ENCODE peak calls at places on chromosome 17, in five cellular contexts. V is HepG2, Z is GM12878, I is upper lobe of left lung, Y is K562. T is an unnamed sample.

GRCh38 chr17:73068322-73069153 is 23.9 kb downstream of the SLC39A11 start:
- ATAC-seq in Z (no peak), V (peak), Y (no peak), I (peak), T (no peak)

GRCh38 chr17:59093145-59093701 is 13.5 kb downstream of the TRIM37 start:
- ATAC-seq in Z (no peak), V (no peak), Y (peak), I (peak), T (peak)

GRCh38 chr17:8392674-8393469 is 4.8 kb downstream of the RNF222 start:
- ATAC-seq in Z (no peak), Y (no peak), V (peak), I (peak), T (no peak)

GRCh38 chr17:69763503-69763902 is 311.5 kb upstream of the KCNJ16 start:
- ATAC-seq in Y (no peak), V (no peak), I (no peak), Z (no peak), T (no peak)

GRCh38 chr17:77200711-77201110 is 59.9 kb downstream of the SEC14L1 start:
- ATAC-seq in I (peak), Z (no peak), V (no peak), Y (no peak), T (peak)

GRCh38 chr17:58302919-58303551 is 22.3 kb upstream of the MPO start:
- ATAC-seq in I (no peak), Z (no peak), V (no peak), Y (no peak), T (no peak)

GRCh38 chr17:27649929-27650328 is 18.9 kb downstream of the LGALS9 start:
- ATAC-seq in V (no peak), I (peak), Z (no peak), Y (no peak), T (no peak)

GRCh38 chr17:40458001-40458791 is 14.9 kb downstream of the IGFBP4 start:
- ATAC-seq in Y (peak), Z (no peak), I (peak), V (peak), T (no peak)

GRCh38 chr17:13346081-13346533 is 255.6 kb downstream of the HS3ST3A1 start:
- ATAC-seq in Z (no peak), V (no peak), Y (peak), I (peak), T (no peak)

GRCh38 chr17:46044286-46044928 is 45.4 kb downstream of the STH start:
- ATAC-seq in Y (peak), I (peak), Z (peak), V (peak), T (peak)

GRCh38 chr17:77616243-77616731 is 342.2 kb upstream of the TNRC6C start:
- ATAC-seq in I (no peak), Y (no peak), V (no peak), Z (no peak), T (no peak)

GRCh38 chr17:8887834-8888703 is 20.6 kb upstream of the PIK3R6 start:
- ATAC-seq in I (peak), Y (peak), Z (no peak), V (peak), T (no peak)

GRCh38 chr17:44872131-44872768 is 24.6 kb downstream of the HIGD1B start:
- ATAC-seq in V (no peak), I (no peak), Y (no peak), Z (no peak), T (peak)

GRCh38 chr17:77863814-77864161 is 94.7 kb upstream of the TNRC6C start:
- ATAC-seq in Z (peak), V (peak), Y (peak), I (peak), T (peak)

GRCh38 chr17:1789936-1790335 is 28.1 kb downstream of the SERPINF1 start:
- ATAC-seq in V (no peak), Z (peak), I (no peak), Y (no peak), T (no peak)

GRCh38 chr17:69466905-69467630 is 52.6 kb downstream of the MAP2K6 start:
- ATAC-seq in Z (no peak), V (peak), Y (no peak), I (no peak), T (no peak)

GRCh38 chr17:44362964-44363612 is 565 bp downstream of the FAM171A2 start:
- ATAC-seq in I (peak), Z (peak), V (peak), Y (peak), T (peak)

GRCh38 chr17:71757156-71757555 is 363.7 kb upstream of the SOX9 start:
- ATAC-seq in Y (no peak), I (no peak), Z (no peak), V (no peak), T (no peak)

GRCh38 chr17:72259977-72260376 is 139.2 kb downstream of the SOX9 start:
- ATAC-seq in Y (no peak), V (no peak), Z (no peak), I (no peak), T (no peak)

GRCh38 chr17:46135879-46136562 is 57.2 kb downstream of the KANSL1 start:
- ATAC-seq in Y (no peak), V (no peak), Z (peak), I (no peak), T (no peak)

GRCh38 chr17:67347826-67348225 is 18.6 kb downstream of the PSMD12 start:
- ATAC-seq in Z (no peak), Y (no peak), I (no peak), V (no peak), T (no peak)

GRCh38 chr17:67353929-67354557 is 12.3 kb downstream of the PSMD12 start:
- ATAC-seq in V (no peak), Z (no peak), I (peak), Y (no peak), T (no peak)

GRCh38 chr17:67353161-67353560 is 13.2 kb downstream of the PSMD12 start:
- ATAC-seq in Y (no peak), Z (no peak), I (no peak), V (no peak), T (no peak)

GRCh38 chr17:67349420-67349819 is 17.0 kb downstream of the PSMD12 start:
- ATAC-seq in Z (no peak), I (no peak), V (no peak), Y (no peak), T (no peak)
- TF ChIP-seq POLR2AphosphoS5 in Z (no peak), I (no peak), V (no peak), Y (no peak), T (no peak)

DNA sequence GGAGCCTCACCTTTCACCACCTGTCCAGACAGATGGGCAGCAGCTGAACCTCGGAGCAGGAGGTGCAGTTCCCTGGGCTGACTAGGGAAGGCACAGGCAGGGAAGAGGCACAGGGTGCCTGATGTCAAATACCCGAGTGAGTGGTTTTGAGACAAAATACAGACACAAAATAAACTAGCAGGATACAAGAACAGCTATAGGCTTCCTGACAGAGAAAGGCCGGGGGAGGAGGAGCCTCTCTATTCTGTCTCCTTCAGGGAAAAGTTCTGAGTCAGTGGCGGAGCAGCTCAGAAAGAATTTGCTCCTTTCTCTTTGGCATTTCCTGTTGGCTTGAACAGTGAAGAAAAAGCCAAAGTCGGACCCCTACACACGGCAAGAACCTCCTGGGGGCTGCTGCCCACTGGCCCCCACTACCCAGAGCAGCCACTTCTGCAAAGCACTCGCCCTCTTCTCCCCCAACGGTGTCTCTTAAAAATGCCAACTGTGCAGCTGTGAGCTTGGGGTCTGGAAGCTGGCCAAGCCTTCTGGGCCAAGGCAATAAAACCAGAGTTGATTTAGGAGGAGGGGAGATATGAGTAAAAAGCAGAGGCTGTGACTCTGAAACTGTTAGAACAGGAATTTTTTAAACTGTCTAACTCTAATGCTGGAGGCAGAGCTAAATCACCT is 14.4 kb upstream of the FAAP100 start:
- ATAC-seq in V (no peak), Y (no peak), Z (no peak), I (peak), T (peak)
- TF ChIP-seq EP300 in V (no peak), Y (no peak), Z (no peak), I (no peak), T (no peak)

GRCh38 chr17:4970273-4970672 is 2.7 kb upstream of the SPAG7 start:
- ATAC-seq in V (no peak), Z (no peak), Y (no peak), I (no peak), T (no peak)

GRCh38 chr17:4967539-4968165 is at the start of gene SPAG7:
- ATAC-seq in Y (peak), Z (peak), V (peak), I (peak), T (peak)

GRCh38 chr17:4969551-4970231 is 2.1 kb upstream of the SPAG7 start:
- ATAC-seq in Y (no peak), I (no peak), V (peak), Z (no peak), T (no peak)

GRCh38 chr17:4968166-4968915 is 724 bp upstream of the SPAG7 start:
- ATAC-seq in V (peak), I (peak), Z (peak), Y (peak), T (no peak)

DNA sequence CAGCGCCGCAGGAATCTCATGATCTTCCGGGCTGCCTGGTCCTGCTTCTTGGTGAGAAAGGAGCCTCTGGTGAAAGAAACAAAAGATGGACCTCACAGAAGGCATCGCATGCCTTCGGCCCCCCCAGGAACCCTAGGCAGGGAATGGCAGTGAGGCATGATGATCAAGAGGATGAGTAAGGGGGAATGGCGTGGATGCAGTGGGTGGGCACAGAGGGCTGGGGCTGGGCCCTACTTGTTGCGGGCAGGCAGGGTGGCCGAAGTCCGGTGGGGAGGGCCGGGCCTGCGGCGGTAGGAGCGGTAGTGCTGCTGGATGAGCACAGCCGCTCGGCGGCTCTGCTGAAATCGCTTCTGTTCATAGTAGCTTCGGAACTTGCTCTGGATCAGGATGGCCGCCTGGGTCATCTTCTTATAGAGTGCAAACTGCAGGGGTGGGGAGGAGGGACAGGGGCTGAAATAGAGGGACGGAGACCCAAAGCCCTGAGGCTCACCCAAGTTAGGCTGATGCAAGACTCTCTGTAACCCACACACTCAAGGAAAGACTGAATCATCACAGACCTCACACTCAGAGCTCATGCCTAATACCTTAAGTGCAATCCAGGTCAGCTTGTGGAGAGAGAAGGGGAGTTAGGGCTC is 1.4 kb upstream of the SPAG7 start:
- ATAC-seq in Y (no peak), V (no peak), I (no peak), Z (no peak), T (no peak)
- TF ChIP-seq POLR2AphosphoS5 in Y (no peak), V (no peak), I (no peak), Z (no peak), T (peak)

GRCh38 chr17:15307686-15308085 is 33.7 kb downstream of the TEKT3 start:
- ATAC-seq in Y (no peak), Z (no peak), V (no peak), I (no peak), T (peak)
- TF ChIP-seq EP300 in Y (no peak), Z (no peak), V (no peak), I (no peak), T (no peak)

DNA sequence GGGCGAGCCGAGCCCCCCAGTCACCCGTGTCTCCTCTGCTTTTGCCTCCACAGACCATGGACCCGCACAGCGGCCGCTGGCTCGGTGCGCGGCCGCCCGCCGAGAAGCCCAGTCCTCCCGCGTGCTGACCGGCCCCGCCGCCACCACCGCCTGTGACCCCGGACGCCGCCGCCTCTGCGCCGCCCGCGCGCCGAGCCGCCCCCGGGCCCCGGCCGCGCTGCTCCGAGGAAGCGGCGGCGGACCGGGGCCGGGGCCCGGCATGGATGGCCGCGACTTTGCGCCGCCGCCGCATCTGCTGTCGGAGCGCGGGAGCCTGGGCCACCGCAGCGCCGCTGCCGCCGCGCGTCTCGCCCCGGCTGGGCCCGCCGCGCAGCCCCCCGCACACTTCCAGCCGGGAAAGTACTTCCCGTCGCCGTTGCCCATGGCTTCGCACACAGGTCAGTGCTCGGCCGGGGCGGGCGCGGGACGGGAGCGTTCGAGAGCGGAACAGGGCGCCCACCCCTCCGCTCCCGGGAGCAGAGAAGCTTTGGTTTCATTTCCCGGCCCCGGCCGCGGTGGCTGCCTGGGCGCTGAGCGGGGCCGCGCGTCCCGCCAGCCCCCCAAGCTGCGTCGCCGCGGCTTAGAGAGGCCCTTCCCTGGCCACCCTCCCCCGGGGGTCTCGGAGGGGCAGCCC is 4.4 kb downstream of the BAHCC1 start:
- ATAC-seq in Y (peak), V (no peak), Z (no peak), I (no peak), T (no peak)
- TF ChIP-seq POLR2AphosphoS5 in Y (no peak), V (no peak), Z (no peak), I (no peak), T (peak)

T was measured in gastroesophageal sphincter.